ENCODE peak calls at places on chromosomes 6 and 20, in eight cellular contexts. J is MCF 10A; Q is left ventricle myocardium inferior; L is activated CD4-positive, alpha-beta T cell treated with anti-CD3 and anti-CD28 coated beads, Interleukin-2, amount 50 U/mL, for 1 hour; D is endothelial cell of umbilical vein; Y is GM04504; V is ACHN; C is cardiac fibroblast. R is an unnamed sample.

GRCh38 chr6:42748241-42748898 is 2.5 kb upstream of the TBCC start:
- DNase-seq in J (no peak), Q (no peak), L (no peak), D (no peak), Y (no peak), V (no peak), C (peak), R (no peak)

GRCh38 chr6:144723431-144723830 is 438.3 kb downstream of the UTRN start:
- DNase-seq in J (no peak), Q (no peak), L (no peak), D (no peak), Y (no peak), V (no peak), C (no peak), R (no peak)

GRCh38 chr6:21390537-21391213 is 202.9 kb upstream of the SOX4 start:
- DNase-seq in J (no peak), Q (no peak), L (no peak), D (no peak), Y (no peak), V (no peak), C (no peak), R (no peak)

GRCh38 chr6:1745814-1746213 is 136.1 kb downstream of the FOXC1 start:
- DNase-seq in J (no peak), Q (no peak), L (no peak), D (peak), Y (no peak), V (no peak), C (no peak), R (no peak)

GRCh38 chr6:52995913-52996685 is 1.0 kb upstream of the GSTA4 start:
- DNase-seq in J (peak), Q (peak), L (peak), D (peak), Y (no peak), V (peak), C (peak), R (no peak)

GRCh38 chr20:21004386-21005076 is 101.6 kb downstream of the LINC00237 start:
- DNase-seq in J (no peak), Q (no peak), L (no peak), D (no peak), Y (no peak), V (no peak), C (no peak), R (no peak)

GRCh38 chr6:165049362-165049761 is 260.0 kb downstream of the C6orf118 start:
- DNase-seq in J (peak), Q (no peak), L (peak), D (no peak), Y (no peak), V (peak), C (peak), R (peak)

GRCh38 chr6:90429713-90430112 is 133.1 kb upstream of the BACH2 start:
- DNase-seq in J (peak), Q (no peak), L (no peak), D (no peak), Y (no peak), V (no peak), C (no peak), R (no peak)

GRCh38 chr20:32302507-32302872 is 25.0 kb downstream of the KIF3B start:
- DNase-seq in J (no peak), Q (no peak), L (no peak), D (no peak), Y (no peak), V (no peak), C (no peak), R (no peak)

GRCh38 chr6:161443868-161444267 is 170.0 kb upstream of the AGPAT4 start:
- DNase-seq in J (no peak), Q (no peak), L (no peak), D (no peak), Y (no peak), V (no peak), C (no peak), R (no peak)

GRCh38 chr6:166258854-166259276 is 49.3 kb downstream of the PRR18 start:
- DNase-seq in J (no peak), Q (no peak), L (peak), D (no peak), Y (no peak), V (no peak), C (no peak), R (no peak)

GRCh38 chr6:27238010-27238983 is 9.2 kb upstream of the PRSS16 start:
- DNase-seq in J (peak), Q (no peak), L (no peak), D (peak), Y (no peak), V (peak), C (peak), R (no peak)

GRCh38 chr6:107628878-107629277 is 139.0 kb downstream of the SOBP start:
- DNase-seq in J (no peak), Q (no peak), L (no peak), D (no peak), Y (no peak), V (no peak), C (no peak), R (no peak)

GRCh38 chr20:56630086-56630493 is 984 bp downstream of the TFAP2C start:
- DNase-seq in J (peak), Q (no peak), L (no peak), D (no peak), Y (peak), V (peak), C (peak), R (no peak)

GRCh38 chr6:33838979-33839378 is 35.2 kb upstream of the MLN start:
- DNase-seq in J (no peak), Q (no peak), L (no peak), D (no peak), Y (no peak), V (no peak), C (no peak), R (no peak)

GRCh38 chr6:30013296-30013922 is 47.7 kb upstream of the POLR1H start:
- DNase-seq in J (peak), Q (no peak), L (peak), D (peak), Y (no peak), V (no peak), C (no peak), R (no peak)

GRCh38 chr20:56244259-56244658 is 4.3 kb upstream of the MC3R start:
- DNase-seq in J (no peak), Q (no peak), L (no peak), D (no peak), Y (no peak), V (no peak), C (no peak), R (no peak)

GRCh38 chr6:2518029-2518428 is 232.7 kb downstream of the MYLK4 start:
- DNase-seq in J (no peak), Q (no peak), L (no peak), D (no peak), Y (no peak), V (no peak), C (no peak), R (no peak)

GRCh38 chr6:44974511-44974910 is 353.6 kb upstream of the RUNX2 start:
- DNase-seq in J (no peak), Q (no peak), L (no peak), D (no peak), Y (no peak), V (no peak), C (no peak), R (no peak)

GRCh38 chr6:143843689-143844405 is 709 bp downstream of the LTV1 start:
- DNase-seq in J (peak), Q (no peak), L (no peak), D (no peak), Y (no peak), V (peak), C (peak), R (no peak)

GRCh38 chr6:72798196-72798595 is 176.3 kb downstream of the KCNQ5 start:
- DNase-seq in J (peak), Q (no peak), L (no peak), D (no peak), Y (no peak), V (no peak), C (peak), R (no peak)

GRCh38 chr6:11021003-11021402 is 23.1 kb downstream of the ELOVL2 start:
- DNase-seq in J (no peak), Q (no peak), L (no peak), D (no peak), Y (no peak), V (no peak), C (no peak), R (no peak)

GRCh38 chr6:79307321-79308036 is 73.0 kb upstream of the HMGN3 start:
- DNase-seq in J (peak), Q (no peak), L (no peak), D (no peak), Y (no peak), V (no peak), C (no peak), R (no peak)

GRCh38 chr20:24917797-24918578 is 31.1 kb upstream of the CST7 start:
- DNase-seq in J (peak), Q (peak), L (peak), D (peak), Y (peak), V (peak), C (peak), R (peak)

GRCh38 chr6:109019911-109020310 is 74.7 kb downstream of the SESN1 start:
- DNase-seq in J (no peak), Q (no peak), L (no peak), D (no peak), Y (no peak), V (no peak), C (no peak), R (no peak)

GRCh38 chr6:146741609-146742008 is 142.8 kb downstream of the ADGB start:
- DNase-seq in J (no peak), Q (no peak), L (no peak), D (no peak), Y (no peak), V (no peak), C (no peak), R (no peak)

GRCh38 chr6:43798688-43799444 is 28.9 kb downstream of the VEGFA start:
- DNase-seq in J (peak), Q (peak), L (no peak), D (peak), Y (peak), V (peak), C (peak), R (peak)

GRCh38 chr6:133814235-133814634 is 74.7 kb upstream of the TCF21 start:
- DNase-seq in J (no peak), Q (no peak), L (no peak), D (no peak), Y (no peak), V (no peak), C (peak), R (no peak)

GRCh38 chr20:9628166-9628565 is 113.8 kb downstream of the LAMP5 start:
- DNase-seq in J (peak), Q (no peak), L (no peak), D (no peak), Y (no peak), V (no peak), C (no peak), R (no peak)

GRCh38 chr20:34058831-34059230 is 53.2 kb downstream of the EIF2S2 start:
- DNase-seq in J (no peak), Q (no peak), L (peak), D (peak), Y (no peak), V (no peak), C (no peak), R (no peak)

GRCh38 chr6:4085329-4085695 is 6.4 kb upstream of the FAM217A start:
- DNase-seq in J (no peak), Q (no peak), L (no peak), D (no peak), Y (no peak), V (no peak), C (no peak), R (no peak)

GRCh38 chr6:73665686-73666319 is 12.0 kb upstream of the SLC17A5 start:
- DNase-seq in J (no peak), Q (no peak), L (no peak), D (no peak), Y (no peak), V (peak), C (no peak), R (no peak)

GRCh38 chr6:165987483-165988305 is 180.0 kb downstream of the TBXT start:
- DNase-seq in J (peak), Q (peak), L (no peak), D (no peak), Y (no peak), V (peak), C (peak), R (no peak)

R was measured in right lobe of liver.